ENCODE peak calls at places on chromosome 6, in ten cellular contexts. One of them, this sample, is unnamed.

GRCh38 chr6:26270903-26271639 is 93.9 kb upstream of the BTN3A2 start:
- DNase-seq in H1: no peak
- DNase-seq in retinal pigment epithelial cell: peak
- DNase-seq in fibroblast of lung: peak
- DNase-seq in DND-41: peak
- DNase-seq in heart right ventricle: peak
- DNase-seq in heart left ventricle: no peak
- DNase-seq in cardiac fibroblast: peak
- DNase-seq in suprapubic skin: peak
- DNase-seq in HCT116: no peak
- DNase-seq in this sample: peak

GRCh38 chr6:100493206-100493888 is 28.6 kb upstream of the SIM1 start:
- DNase-seq in H1: no peak
- DNase-seq in retinal pigment epithelial cell: no peak
- DNase-seq in fibroblast of lung: no peak
- DNase-seq in DND-41: no peak
- DNase-seq in heart right ventricle: no peak
- DNase-seq in heart left ventricle: no peak
- DNase-seq in cardiac fibroblast: no peak
- DNase-seq in suprapubic skin: no peak
- DNase-seq in HCT116: no peak
- DNase-seq in this sample: no peak

GRCh38 chr6:148317739-148318138 is 24.9 kb upstream of the SASH1 start:
- DNase-seq in H1: no peak
- DNase-seq in retinal pigment epithelial cell: peak
- DNase-seq in fibroblast of lung: no peak
- DNase-seq in DND-41: no peak
- DNase-seq in heart right ventricle: no peak
- DNase-seq in heart left ventricle: no peak
- DNase-seq in cardiac fibroblast: no peak
- DNase-seq in suprapubic skin: no peak
- DNase-seq in HCT116: no peak
- DNase-seq in this sample: no peak

GRCh38 chr6:136547336-136547735 is 2.9 kb downstream of the MAP7 start:
- DNase-seq in H1: no peak
- DNase-seq in retinal pigment epithelial cell: no peak
- DNase-seq in fibroblast of lung: peak
- DNase-seq in DND-41: no peak
- DNase-seq in heart right ventricle: no peak
- DNase-seq in heart left ventricle: no peak
- DNase-seq in cardiac fibroblast: peak
- DNase-seq in suprapubic skin: no peak
- DNase-seq in HCT116: peak
- DNase-seq in this sample: peak

GRCh38 chr6:93842178-93842577 is 422.8 kb upstream of the EPHA7 start:
- DNase-seq in H1: no peak
- DNase-seq in retinal pigment epithelial cell: no peak
- DNase-seq in fibroblast of lung: no peak
- DNase-seq in DND-41: no peak
- DNase-seq in heart right ventricle: no peak
- DNase-seq in heart left ventricle: no peak
- DNase-seq in cardiac fibroblast: no peak
- DNase-seq in suprapubic skin: no peak
- DNase-seq in HCT116: no peak
- DNase-seq in this sample: no peak

GRCh38 chr6:151118453-151119123 is 121.2 kb upstream of the AKAP12 start:
- DNase-seq in H1: no peak
- DNase-seq in retinal pigment epithelial cell: no peak
- DNase-seq in fibroblast of lung: no peak
- DNase-seq in DND-41: peak
- DNase-seq in heart right ventricle: no peak
- DNase-seq in heart left ventricle: no peak
- DNase-seq in cardiac fibroblast: no peak
- DNase-seq in suprapubic skin: no peak
- DNase-seq in HCT116: no peak
- DNase-seq in this sample: no peak

GRCh38 chr6:22929228-22929627 is 359.9 kb downstream of the HDGFL1 start:
- DNase-seq in H1: no peak
- DNase-seq in retinal pigment epithelial cell: no peak
- DNase-seq in fibroblast of lung: no peak
- DNase-seq in DND-41: no peak
- DNase-seq in heart right ventricle: peak
- DNase-seq in heart left ventricle: peak
- DNase-seq in cardiac fibroblast: peak
- DNase-seq in suprapubic skin: no peak
- DNase-seq in HCT116: no peak
- DNase-seq in this sample: no peak

GRCh38 chr6:32177182-32177787 is 920 bp upstream of the RNF5 start:
- DNase-seq in H1: no peak
- DNase-seq in retinal pigment epithelial cell: no peak
- DNase-seq in fibroblast of lung: no peak
- DNase-seq in DND-41: peak
- DNase-seq in heart right ventricle: peak
- DNase-seq in heart left ventricle: no peak
- DNase-seq in cardiac fibroblast: no peak
- DNase-seq in suprapubic skin: no peak
- DNase-seq in HCT116: no peak
- DNase-seq in this sample: peak

GRCh38 chr6:21241231-21242130 is 352.1 kb upstream of the SOX4 start:
- DNase-seq in H1: no peak
- DNase-seq in retinal pigment epithelial cell: no peak
- DNase-seq in fibroblast of lung: no peak
- DNase-seq in DND-41: no peak
- DNase-seq in heart right ventricle: no peak
- DNase-seq in heart left ventricle: no peak
- DNase-seq in cardiac fibroblast: no peak
- DNase-seq in suprapubic skin: no peak
- DNase-seq in HCT116: no peak
- DNase-seq in this sample: no peak

GRCh38 chr6:118598324-118598723 is 50.2 kb downstream of the PLN start:
- DNase-seq in H1: no peak
- DNase-seq in retinal pigment epithelial cell: no peak
- DNase-seq in fibroblast of lung: no peak
- DNase-seq in DND-41: no peak
- DNase-seq in heart right ventricle: no peak
- DNase-seq in heart left ventricle: no peak
- DNase-seq in cardiac fibroblast: no peak
- DNase-seq in suprapubic skin: no peak
- DNase-seq in HCT116: no peak
- DNase-seq in this sample: no peak

GRCh38 chr6:12288844-12289654 is 1.1 kb upstream of the EDN1 start:
- DNase-seq in H1: peak
- DNase-seq in retinal pigment epithelial cell: no peak
- DNase-seq in fibroblast of lung: peak
- DNase-seq in DND-41: peak
- DNase-seq in heart right ventricle: peak
- DNase-seq in heart left ventricle: no peak
- DNase-seq in cardiac fibroblast: peak
- DNase-seq in suprapubic skin: no peak
- DNase-seq in HCT116: peak
- DNase-seq in this sample: peak

GRCh38 chr6:124480021-124480430 is 482.2 kb upstream of the RNF217 start:
- DNase-seq in H1: no peak
- DNase-seq in retinal pigment epithelial cell: peak
- DNase-seq in fibroblast of lung: peak
- DNase-seq in DND-41: no peak
- DNase-seq in heart right ventricle: no peak
- DNase-seq in heart left ventricle: no peak
- DNase-seq in cardiac fibroblast: no peak
- DNase-seq in suprapubic skin: no peak
- DNase-seq in HCT116: no peak
- DNase-seq in this sample: no peak

DNA sequence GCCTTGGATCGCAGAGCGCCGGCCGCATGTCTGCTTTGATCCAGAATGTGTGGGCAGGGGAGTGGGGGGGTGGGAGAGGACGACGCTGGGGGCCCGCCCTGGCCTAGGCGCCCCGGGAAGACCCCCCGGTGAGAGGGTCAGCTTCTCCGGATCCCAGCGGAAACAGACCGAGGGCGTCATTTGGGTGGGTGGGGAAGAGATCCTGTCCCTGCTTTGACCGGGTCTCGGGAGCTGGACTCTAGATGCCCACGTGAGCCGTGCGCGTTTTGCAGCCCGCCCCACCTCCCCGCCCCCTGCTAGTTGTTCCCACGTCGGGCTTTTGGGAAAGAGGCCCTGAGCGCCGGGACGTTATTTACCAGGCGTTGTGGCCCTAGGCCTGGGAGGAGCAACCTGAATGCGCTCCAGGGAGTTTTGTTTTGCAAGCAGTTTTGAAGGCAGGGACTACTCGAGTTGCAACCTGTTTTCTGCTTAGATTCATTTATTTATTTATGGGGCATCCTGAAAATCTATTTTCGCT is 1.5 kb downstream of the DSP start:
- DNase-seq in H1: peak
- DNase-seq in retinal pigment epithelial cell: no peak
- DNase-seq in fibroblast of lung: no peak
- DNase-seq in DND-41: no peak
- DNase-seq in heart right ventricle: peak
- DNase-seq in heart left ventricle: peak
- DNase-seq in cardiac fibroblast: peak
- DNase-seq in suprapubic skin: peak
- DNase-seq in HCT116: peak
- DNase-seq in this sample: no peak
- H3K4me3 ChIP-seq in H1: peak
- H3K4me3 ChIP-seq in retinal pigment epithelial cell: peak
- H3K4me3 ChIP-seq in fibroblast of lung: no peak
- H3K4me3 ChIP-seq in DND-41: no peak
- H3K4me3 ChIP-seq in heart right ventricle: peak
- H3K4me3 ChIP-seq in heart left ventricle: peak
- H3K4me3 ChIP-seq in cardiac fibroblast: peak
- H3K4me3 ChIP-seq in suprapubic skin: peak
- H3K4me3 ChIP-seq in HCT116: peak
- H3K4me3 ChIP-seq in this sample: peak

GRCh38 chr6:142155895-142156757 is 9.1 kb downstream of the VTA1 start:
- DNase-seq in H1: peak
- DNase-seq in retinal pigment epithelial cell: no peak
- DNase-seq in fibroblast of lung: peak
- DNase-seq in DND-41: no peak
- DNase-seq in heart right ventricle: no peak
- DNase-seq in heart left ventricle: no peak
- DNase-seq in cardiac fibroblast: peak
- DNase-seq in suprapubic skin: no peak
- DNase-seq in HCT116: peak
- DNase-seq in this sample: no peak
- TF ChIP-seq CTCF in H1: peak
- TF ChIP-seq CTCF in retinal pigment epithelial cell: peak
- TF ChIP-seq CTCF in fibroblast of lung: peak
- TF ChIP-seq CTCF in DND-41: peak
- TF ChIP-seq CTCF in heart right ventricle: peak
- TF ChIP-seq CTCF in heart left ventricle: peak
- TF ChIP-seq CTCF in cardiac fibroblast: no peak
- TF ChIP-seq CTCF in suprapubic skin: peak
- TF ChIP-seq CTCF in HCT116: no peak
- TF ChIP-seq CTCF in this sample: no peak

GRCh38 chr6:16420332-16420714 is 181.9 kb downstream of the GMPR start:
- DNase-seq in H1: no peak
- DNase-seq in retinal pigment epithelial cell: no peak
- DNase-seq in fibroblast of lung: no peak
- DNase-seq in DND-41: no peak
- DNase-seq in heart right ventricle: no peak
- DNase-seq in heart left ventricle: no peak
- DNase-seq in cardiac fibroblast: no peak
- DNase-seq in suprapubic skin: no peak
- DNase-seq in HCT116: no peak
- DNase-seq in this sample: no peak
- H3K4me3 ChIP-seq in H1: no peak
- H3K4me3 ChIP-seq in retinal pigment epithelial cell: no peak
- H3K4me3 ChIP-seq in fibroblast of lung: no peak
- H3K4me3 ChIP-seq in DND-41: no peak
- H3K4me3 ChIP-seq in heart right ventricle: no peak
- H3K4me3 ChIP-seq in heart left ventricle: no peak
- H3K4me3 ChIP-seq in cardiac fibroblast: no peak
- H3K4me3 ChIP-seq in suprapubic skin: no peak
- H3K4me3 ChIP-seq in HCT116: no peak
- H3K4me3 ChIP-seq in this sample: no peak

GRCh38 chr6:42095776-42096541 is 45.6 kb downstream of the TAF8 start:
- DNase-seq in H1: no peak
- DNase-seq in retinal pigment epithelial cell: no peak
- DNase-seq in fibroblast of lung: no peak
- DNase-seq in DND-41: no peak
- DNase-seq in heart right ventricle: no peak
- DNase-seq in heart left ventricle: no peak
- DNase-seq in cardiac fibroblast: no peak
- DNase-seq in suprapubic skin: no peak
- DNase-seq in HCT116: no peak
- DNase-seq in this sample: no peak
- TF ChIP-seq CTCF in H1: peak
- TF ChIP-seq CTCF in retinal pigment epithelial cell: peak
- TF ChIP-seq CTCF in fibroblast of lung: peak
- TF ChIP-seq CTCF in DND-41: no peak
- TF ChIP-seq CTCF in heart right ventricle: no peak
- TF ChIP-seq CTCF in heart left ventricle: no peak
- TF ChIP-seq CTCF in cardiac fibroblast: peak
- TF ChIP-seq CTCF in suprapubic skin: no peak
- TF ChIP-seq CTCF in HCT116: peak
- TF ChIP-seq CTCF in this sample: no peak